ENCODE peak calls at places on chromosomes 16 and 17, in ten cellular contexts. R, P, N, W, I, K, Q, B, T and J are unnamed samples.

GRCh38 chr16:6726621-6727020 is 606.0 kb upstream of the RBFOX1 start:
- DNase-seq in R (no peak), I (no peak), T (no peak), W (peak), Q (no peak), K (no peak), N (no peak), P (no peak), B (no peak), J (no peak)

GRCh38 chr16:57871457-57871856 is 69.2 kb upstream of the KIFC3 start:
- DNase-seq in T (no peak), B (no peak), N (no peak), I (no peak), R (no peak), Q (no peak), K (no peak), P (no peak), W (no peak), J (no peak)

GRCh38 chr17:74810699-74811485 is 34.7 kb upstream of the NAT9 start:
- DNase-seq in N (no peak), B (no peak), I (no peak), Q (no peak), T (no peak), P (no peak), W (no peak), R (no peak), K (no peak), J (no peak)

GRCh38 chr16:67055712-67056487 is 27.0 kb downstream of the CBFB start:
- DNase-seq in I (no peak), B (no peak), Q (no peak), K (no peak), P (peak), T (peak), R (no peak), N (no peak), W (no peak), J (no peak)

GRCh38 chr17:42438600-42439567 is 15.8 kb upstream of the CAVIN1 start:
- DNase-seq in N (peak), Q (peak), K (no peak), R (no peak), I (peak), W (no peak), T (peak), B (no peak), P (no peak), J (peak)

GRCh38 chr17:58667934-58668597 is 23.8 kb downstream of the TEX14 start:
- DNase-seq in K (no peak), Q (no peak), I (no peak), N (no peak), W (no peak), B (no peak), R (no peak), P (no peak), T (no peak), J (no peak)

GRCh38 chr16:78842950-78843349 is 743.5 kb downstream of the WWOX start:
- DNase-seq in Q (no peak), R (no peak), W (no peak), N (no peak), I (no peak), T (no peak), K (no peak), P (no peak), B (no peak), J (no peak)

GRCh38 chr16:57123969-57124674 is 31.7 kb downstream of the CPNE2 start:
- DNase-seq in T (no peak), W (no peak), K (no peak), B (no peak), P (no peak), I (peak), R (no peak), Q (no peak), N (no peak), J (no peak)

GRCh38 chr17:62696726-62697490 is 69.4 kb downstream of the MRC2 start:
- DNase-seq in W (no peak), R (peak), T (no peak), P (no peak), Q (no peak), I (no peak), B (no peak), N (no peak), K (no peak), J (no peak)

GRCh38 chr17:50462446-50462845 is 6.2 kb downstream of the CHAD start:
- DNase-seq in I (no peak), B (no peak), N (no peak), W (no peak), R (peak), Q (no peak), P (no peak), T (no peak), K (no peak), J (no peak)

GRCh38 chr17:66025551-66025950 is 166.4 kb downstream of the CEP112 start:
- DNase-seq in B (no peak), N (no peak), I (no peak), K (no peak), P (no peak), T (no peak), R (no peak), Q (no peak), W (no peak), J (no peak)

GRCh38 chr17:72571813-72572396 is 451.1 kb downstream of the SOX9 start:
- DNase-seq in T (peak), K (no peak), Q (no peak), B (no peak), I (no peak), P (no peak), R (no peak), W (no peak), N (no peak), J (no peak)

GRCh38 chr16:4351880-4352279 is 759 bp upstream of the PAM16 start:
- DNase-seq in N (no peak), P (no peak), W (no peak), R (peak), T (peak), I (no peak), K (no peak), B (no peak), Q (no peak), J (no peak)

GRCh38 chr17:32253117-32253611 is 12.5 kb upstream of the RHBDL3 start:
- DNase-seq in I (peak), W (no peak), R (peak), N (peak), K (no peak), Q (peak), P (peak), T (peak), B (peak), J (peak)

GRCh38 chr17:3763777-3764170 is 37.2 kb downstream of the ITGAE start:
- DNase-seq in K (no peak), Q (no peak), I (no peak), P (no peak), T (no peak), N (no peak), R (no peak), W (no peak), B (no peak), J (no peak)

GRCh38 chr16:50102046-50102756 is 36.4 kb downstream of the HEATR3 start:
- DNase-seq in N (no peak), P (no peak), R (no peak), I (no peak), T (no peak), W (no peak), Q (no peak), K (no peak), B (no peak), J (no peak)

GRCh38 chr17:31105991-31106390 is 11.2 kb downstream of the NF1 start:
- DNase-seq in W (no peak), B (no peak), R (no peak), Q (no peak), T (no peak), K (no peak), I (no peak), P (no peak), N (no peak), J (no peak)

GRCh38 chr16:75481475-75481874 is 13.8 kb downstream of the CHST6 start:
- DNase-seq in W (no peak), R (no peak), P (peak), Q (no peak), N (no peak), T (peak), B (no peak), I (no peak), K (no peak), J (no peak)

GRCh38 chr16:57742543-57742942 is 7.0 kb downstream of the KATNB1 start:
- DNase-seq in Q (no peak), W (no peak), R (no peak), I (no peak), K (no peak), N (no peak), B (no peak), P (peak), T (no peak), J (no peak)

GRCh38 chr16:4077083-4077714 is 39.0 kb downstream of the ADCY9 start:
- DNase-seq in T (no peak), W (no peak), R (peak), P (no peak), N (no peak), B (no peak), K (no peak), I (no peak), Q (no peak), J (no peak)

GRCh38 chr16:68452176-68452575 is 3.9 kb upstream of the SMPD3 start:
- DNase-seq in N (no peak), Q (no peak), K (no peak), R (no peak), I (no peak), B (no peak), W (no peak), P (no peak), T (no peak), J (no peak)

GRCh38 chr16:72355561-72355960 is 183.6 kb upstream of the PMFBP1 start:
- DNase-seq in R (no peak), B (no peak), I (no peak), N (no peak), P (no peak), T (no peak), W (no peak), K (no peak), Q (no peak), J (no peak)

GRCh38 chr17:64155751-64156544 is 26.0 kb upstream of the ERN1 start:
- DNase-seq in I (peak), P (no peak), N (peak), Q (no peak), R (peak), T (peak), K (no peak), B (no peak), W (no peak), J (peak)

GRCh38 chr17:77770331-77771105 is 188.0 kb upstream of the TNRC6C start:
- DNase-seq in T (no peak), W (no peak), N (no peak), R (no peak), K (no peak), I (no peak), Q (no peak), B (no peak), P (peak), J (no peak)

GRCh38 chr17:30380643-30381419 is 2.1 kb downstream of the CPD start:
- DNase-seq in R (no peak), W (no peak), N (no peak), I (no peak), P (no peak), B (no peak), Q (no peak), K (no peak), T (no peak), J (no peak)

GRCh38 chr16:20879175-20880053 is 20.7 kb downstream of the DCUN1D3 start:
- DNase-seq in B (no peak), W (no peak), K (peak), Q (no peak), R (no peak), T (peak), I (no peak), P (no peak), N (no peak), J (no peak)

GRCh38 chr16:50213939-50214519 is 52.3 kb upstream of the ADCY7 start:
- DNase-seq in T (peak), R (no peak), B (no peak), K (no peak), Q (no peak), W (no peak), P (peak), I (no peak), N (no peak), J (no peak)

GRCh38 chr16:70551788-70552187 is 28.2 kb downstream of the SF3B3 start:
- DNase-seq in R (no peak), Q (no peak), N (no peak), B (no peak), W (no peak), P (no peak), K (no peak), I (no peak), T (no peak), J (no peak)

GRCh38 chr16:62064173-62064572 is 27.9 kb upstream of the CDH8 start:
- DNase-seq in N (no peak), I (no peak), W (no peak), Q (no peak), K (no peak), B (no peak), P (no peak), T (no peak), R (no peak), J (no peak)

GRCh38 chr17:76000016-76000754 is 470 bp upstream of the CDK3 start:
- DNase-seq in P (peak), K (no peak), N (peak), I (peak), T (peak), R (no peak), W (no peak), B (peak), Q (no peak), J (peak)

DNA sequence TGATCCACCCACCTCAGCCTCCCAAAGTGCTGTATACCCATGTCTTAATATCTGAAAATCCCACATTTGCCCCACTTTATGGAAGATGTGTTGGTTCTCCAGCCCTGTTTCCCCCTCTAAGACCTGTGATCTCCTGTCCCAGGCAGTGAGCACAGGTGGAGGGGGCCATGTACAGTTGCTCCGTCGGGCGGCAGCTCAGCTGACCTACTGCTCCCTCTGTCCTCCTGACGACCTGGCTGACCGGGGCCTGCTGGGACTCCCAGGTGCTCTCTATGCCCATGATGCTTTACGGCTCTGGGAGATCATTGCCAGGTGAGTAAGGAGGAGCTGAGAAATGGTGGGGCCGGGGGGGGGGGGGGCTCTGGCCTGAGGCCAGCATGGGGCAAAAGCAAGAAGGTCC is 6.7 kb upstream of the RNASEK start:
- DNase-seq in P (no peak), Q (no peak), K (no peak), I (no peak), R (no peak), N (no peak), W (no peak), B (no peak), T (no peak), J (no peak)
- TF ChIP-seq POLR2AphosphoS5 in P (no peak), Q (no peak), K (no peak), I (no peak), R (no peak), N (no peak), W (no peak), B (no peak), T (no peak), J (no peak)

DNA sequence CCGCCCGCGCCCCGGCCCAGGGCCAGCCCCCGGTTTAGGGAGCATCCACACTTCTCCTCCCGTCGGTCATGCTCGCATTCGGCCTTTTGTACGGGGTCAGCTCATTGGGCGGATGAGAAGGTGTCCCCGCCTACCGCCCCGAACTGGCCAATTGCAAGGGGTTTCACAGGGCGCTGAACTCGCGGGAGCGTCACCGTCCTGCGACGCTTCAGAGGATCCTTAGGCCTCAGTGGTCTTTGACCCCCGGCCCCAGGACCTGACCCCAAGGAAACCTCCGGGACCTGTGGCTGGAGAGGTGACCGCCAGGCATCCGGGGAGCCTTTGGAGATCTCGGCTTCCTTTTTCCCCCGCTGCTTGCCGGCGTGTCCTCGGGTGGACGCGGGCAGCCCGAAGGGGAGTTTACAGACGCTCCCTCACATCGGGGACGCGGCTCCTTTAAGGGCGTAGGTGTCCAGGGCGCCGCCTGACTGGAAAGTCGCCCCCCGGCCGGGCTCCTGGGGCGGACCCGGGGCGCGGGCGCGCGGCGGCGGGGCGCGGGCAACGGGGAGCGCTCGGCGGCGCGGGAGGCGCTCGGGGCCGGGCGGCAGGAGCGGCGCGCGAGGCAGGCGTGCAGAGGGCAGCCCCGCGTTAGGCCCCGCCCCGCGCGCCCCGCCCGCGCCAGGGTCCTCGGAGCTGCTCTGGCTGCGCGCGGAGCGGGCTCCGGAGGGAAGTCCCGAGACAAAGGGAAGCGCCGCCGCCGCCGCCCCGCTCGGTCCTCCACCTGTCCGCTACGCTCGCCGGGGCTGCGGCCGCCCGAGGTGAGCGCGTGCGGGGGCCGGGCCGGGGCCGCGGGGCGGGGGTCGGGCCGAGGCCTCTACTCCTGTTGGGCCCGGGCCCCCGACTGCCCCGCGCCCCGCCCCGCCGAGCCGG is at the start of gene UBE2I:
- DNase-seq in K (peak), T (peak), B (peak), R (peak), W (peak), Q (peak), N (peak), P (peak), I (peak), J (peak)
- TF ChIP-seq POLR2A in K (peak), T (no peak), B (no peak), R (no peak), W (no peak), Q (no peak), N (no peak), P (no peak), I (no peak), J (no peak)

GRCh38 chr16:52446076-52446475 is 100.9 kb downstream of the TOX3 start:
- DNase-seq in P (no peak), Q (no peak), K (no peak), W (no peak), T (peak), R (no peak), I (no peak), N (no peak), B (no peak), J (no peak)
- TF ChIP-seq EP300 in P (no peak), Q (no peak), K (no peak), W (no peak), T (no peak), R (no peak), I (no peak), N (no peak), B (no peak), J (no peak)

GRCh38 chr16:86669285-86669805 is 91.0 kb downstream of the FOXL1 start:
- DNase-seq in B (no peak), Q (no peak), N (no peak), P (no peak), I (no peak), W (no peak), T (no peak), K (no peak), R (no peak), J (no peak)
- TF ChIP-seq POLR2AphosphoS5 in B (no peak), Q (no peak), N (no peak), P (no peak), I (no peak), W (no peak), T (no peak), K (no peak), R (no peak), J (no peak)

GRCh38 chr16:85172465-85173071 is 60.3 kb upstream of the CIBAR2 start:
- DNase-seq in K (no peak), P (peak), N (no peak), T (peak), B (peak), Q (no peak), W (no peak), R (no peak), I (no peak), J (no peak)

GRCh38 chr16:85170066-85171003 is 58.1 kb upstream of the CIBAR2 start:
- DNase-seq in T (no peak), W (no peak), K (no peak), P (no peak), N (no peak), R (no peak), Q (no peak), B (no peak), I (no peak), J (no peak)

GRCh38 chr16:85169333-85170065 is 57.2 kb upstream of the CIBAR2 start:
- DNase-seq in B (no peak), R (no peak), W (no peak), I (no peak), T (no peak), P (peak), Q (no peak), K (no peak), N (no peak), J (no peak)

GRCh38 chr16:85171809-85172464 is 59.7 kb upstream of the CIBAR2 start:
- DNase-seq in R (no peak), Q (no peak), I (no peak), P (peak), K (no peak), T (no peak), W (no peak), B (no peak), N (no peak), J (no peak)

GRCh38 chr16:85171004-85171808 is 58.9 kb upstream of the CIBAR2 start:
- DNase-seq in P (peak), W (no peak), R (no peak), N (no peak), T (no peak), K (no peak), B (no peak), I (no peak), Q (no peak), J (no peak)
- TF ChIP-seq POLR2A in P (no peak), W (no peak), R (no peak), N (no peak), T (no peak), K (no peak), B (no peak), I (no peak), Q (no peak), J (no peak)

DNA sequence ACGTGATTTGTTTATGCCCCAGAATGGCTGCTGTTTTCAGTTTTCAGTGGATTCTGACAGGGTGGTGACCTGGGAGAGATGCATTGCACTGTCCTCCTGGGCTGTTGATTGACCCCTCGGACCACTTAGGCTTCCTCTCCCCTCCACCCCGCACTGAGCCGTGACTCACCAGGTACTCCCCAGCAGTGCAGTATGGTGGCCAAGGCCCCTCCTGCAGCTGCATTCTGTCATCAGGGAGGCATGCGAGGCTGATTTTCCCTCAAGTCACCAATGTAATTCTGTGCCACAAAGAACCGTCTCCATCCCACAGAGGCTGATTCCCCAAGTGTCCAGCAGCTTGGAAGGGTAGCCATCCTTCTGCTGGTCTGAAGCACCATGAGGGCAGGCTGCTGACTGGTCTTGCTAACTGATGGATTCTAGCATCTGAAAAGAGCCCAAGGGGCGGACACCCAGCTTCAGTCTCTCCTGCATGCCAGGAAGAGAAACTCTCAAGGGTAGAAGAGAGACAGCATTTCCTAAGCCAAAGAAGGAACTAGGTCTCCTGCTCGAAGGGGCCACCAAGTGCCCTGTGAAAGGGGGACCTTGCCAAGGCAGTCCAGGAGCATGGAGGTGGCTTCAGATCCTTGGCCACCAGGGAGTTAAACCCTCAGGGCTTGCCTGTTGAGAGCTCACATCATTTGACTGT is 148.1 kb downstream of the SOCS1 start:
- DNase-seq in P (no peak), T (no peak), Q (no peak), N (no peak), W (no peak), K (no peak), R (no peak), I (no peak), B (no peak), J (no peak)
- TF ChIP-seq EP300 in P (no peak), T (no peak), Q (no peak), N (no peak), W (no peak), K (no peak), R (no peak), I (no peak), B (no peak), J (no peak)

DNA sequence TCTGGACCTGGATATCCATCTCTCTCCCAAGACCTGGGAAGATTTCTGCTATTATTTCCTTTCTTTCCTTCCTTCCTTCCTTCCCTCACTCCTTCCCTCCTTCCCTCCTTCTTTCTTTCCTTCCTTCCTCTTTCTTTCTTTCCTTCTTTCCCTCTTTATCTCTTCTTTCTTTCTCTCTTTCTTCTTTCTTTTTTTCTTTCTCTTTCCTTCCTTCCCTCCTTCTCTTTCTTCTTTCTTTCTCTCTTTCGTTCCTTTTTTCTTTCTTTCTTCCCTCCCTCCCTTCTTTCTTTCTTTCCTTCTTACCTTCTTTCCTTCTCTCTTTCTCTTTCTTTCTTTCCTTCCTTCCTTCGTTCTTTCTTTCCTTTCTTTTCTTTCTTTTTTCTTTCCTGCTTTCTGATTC is 37.8 kb upstream of the N4BP1 start:
- DNase-seq in W (no peak), T (no peak), P (no peak), Q (no peak), I (no peak), K (no peak), N (no peak), R (no peak), B (no peak), J (no peak)
- TF ChIP-seq POLR2AphosphoS5 in W (no peak), T (no peak), P (no peak), Q (no peak), I (no peak), K (no peak), N (no peak), R (no peak), B (no peak), J (no peak)